ENCODE peak calls at places on chromosome 21, in eight cellular contexts. O, Z, W, X, N, T, Q and B are unnamed samples.

GRCh38 chr21:38267136-38267535 is 10.3 kb downstream of the KCNJ15 start:
- DNase-seq in T (no peak), Z (no peak), X (no peak), N (no peak), O (no peak), Q (no peak), W (no peak), B (no peak)

GRCh38 chr21:33362044-33362555 is 37.3 kb downstream of the IFNAR1 start:
- DNase-seq in T (no peak), X (no peak), O (peak; percentile 50), Z (no peak), Q (no peak), W (no peak), N (peak; percentile 64), B (no peak)

GRCh38 chr21:38797470-38797869 is 8.3 kb upstream of the ETS2 start:
- DNase-seq in O (no peak), X (no peak), W (no peak), T (no peak), N (no peak), Z (no peak), Q (no peak), B (no peak)

GRCh38 chr21:39316729-39317128 is 3.3 kb upstream of the BRWD1 start:
- DNase-seq in T (no peak), N (no peak), Q (no peak), W (no peak), Z (no peak), O (no peak), X (no peak), B (no peak)

GRCh38 chr21:33850401-33850800 is 65.2 kb downstream of the ATP5PO start:
- DNase-seq in T (no peak), X (no peak), O (no peak), Q (no peak), Z (no peak), N (no peak), W (no peak), B (no peak)

GRCh38 chr21:19529031-19529430 is 1125.4 kb upstream of the TMPRSS15 start:
- DNase-seq in N (no peak), Q (no peak), O (no peak), T (no peak), Z (no peak), W (no peak), X (no peak), B (no peak)

GRCh38 chr21:37829447-37829846 is 86.8 kb downstream of the KCNJ6 start:
- DNase-seq in T (peak; percentile 27), X (no peak), Q (no peak), W (peak; percentile 15), N (peak; percentile 76), Z (no peak), O (peak; percentile 50), B (no peak)

GRCh38 chr21:16644690-16645089 is 868.2 kb upstream of the CXADR start:
- DNase-seq in Q (no peak), N (no peak), W (peak; percentile 27), X (no peak), Z (no peak), O (no peak), T (peak; percentile 7), B (no peak)

GRCh38 chr21:46151989-46152938 is 3.1 kb downstream of the FTCD start:
- DNase-seq in Z (peak; percentile 17), Q (peak; percentile 43), W (no peak), T (no peak), X (no peak), O (peak; percentile 18), N (no peak), B (no peak)

GRCh38 chr21:28793043-28793442 is 199.6 kb downstream of the LTN1 start:
- DNase-seq in T (peak; percentile 31), O (no peak), Z (no peak), N (no peak), W (peak; percentile 86), X (no peak), Q (no peak), B (no peak)

GRCh38 chr21:43775190-43775589 is 918 bp downstream of the CSTB start:
- DNase-seq in Q (no peak), X (no peak), T (no peak), W (no peak), Z (no peak), O (no peak), N (no peak), B (no peak)

GRCh38 chr21:43772368-43772870 is 3.7 kb downstream of the CSTB start:
- DNase-seq in O (no peak), T (no peak), N (no peak), Q (no peak), X (no peak), W (no peak), Z (no peak), B (no peak)

GRCh38 chr21:43771698-43772367 is 4.3 kb downstream of the CSTB start:
- DNase-seq in N (no peak), O (no peak), W (no peak), Q (no peak), X (no peak), Z (no peak), T (no peak), B (no peak)

GRCh38 chr21:43775795-43776430 is at the start of gene CSTB:
- DNase-seq in Q (peak; percentile 90), W (peak; percentile 71), Z (peak; percentile 88), O (peak; percentile 80), N (peak; percentile 90), T (no peak), X (peak; percentile 68), B (no peak)

GRCh38 chr21:43774163-43774562 is 1.9 kb downstream of the CSTB start:
- DNase-seq in N (no peak), T (no peak), W (no peak), X (no peak), O (no peak), Z (no peak), Q (no peak), B (no peak)
- TF ChIP-seq CTCF in N (no peak), T (no peak), W (no peak), X (no peak), O (no peak), Z (no peak), Q (no peak), B (no peak)

GRCh38 chr21:35303085-35303484 is 254.0 kb upstream of the RUNX1 start:
- DNase-seq in O (no peak), W (peak; percentile 87), T (peak; percentile 84), Z (no peak), N (no peak), X (no peak), Q (no peak), B (no peak)

GRCh38 chr21:35294231-35294898 is 245.3 kb upstream of the RUNX1 start:
- DNase-seq in O (peak; percentile 54), T (no peak), W (peak; percentile 21), N (peak; percentile 79), X (no peak), Q (no peak), Z (no peak), B (no peak)

GRCh38 chr21:35297665-35298064 is 248.6 kb upstream of the RUNX1 start:
- DNase-seq in N (no peak), Z (no peak), Q (no peak), O (no peak), X (no peak), T (no peak), W (no peak), B (no peak)

DNA sequence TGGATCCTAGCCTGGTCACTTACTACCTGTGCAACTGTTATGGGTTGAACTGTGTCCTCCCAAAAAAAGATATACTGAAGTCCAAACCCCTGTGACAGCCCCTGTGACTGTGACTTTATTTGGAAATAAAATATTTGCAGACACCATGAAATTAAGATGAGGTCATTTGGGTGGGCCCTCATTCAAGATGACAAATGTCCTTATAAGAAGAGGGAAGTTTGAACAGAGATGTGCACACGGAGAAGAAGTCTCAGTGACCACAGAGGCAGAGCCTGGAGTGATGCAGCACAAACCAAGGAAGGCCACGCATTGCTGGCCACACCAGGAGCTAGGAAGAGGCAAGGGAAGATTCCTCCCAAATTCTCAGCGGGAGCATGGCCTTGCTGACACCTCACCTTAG is 249.7 kb upstream of the RUNX1 start:
- DNase-seq in Q (no peak), W (no peak), Z (no peak), O (no peak), N (no peak), X (no peak), T (no peak), B (no peak)
- TF ChIP-seq CTCF in Q (no peak), W (no peak), Z (no peak), O (no peak), N (no peak), X (no peak), T (no peak), B (no peak)

GRCh38 chr21:42652527-42653491 is 612 bp upstream of the PDE9A start:
- DNase-seq in Z (peak; percentile 73), X (peak; percentile 86), O (peak; percentile 75), T (no peak), N (peak; percentile 53), W (peak; percentile 61), Q (peak; percentile 92), B (no peak)

GRCh38 chr21:42653492-42654061 is at the start of gene PDE9A:
- DNase-seq in W (no peak), T (no peak), N (peak; percentile 62), X (peak; percentile 69), Z (peak; percentile 31), Q (no peak), O (no peak), B (no peak)

GRCh38 chr21:42654913-42655796 is 1.7 kb downstream of the PDE9A start:
- DNase-seq in O (no peak), Q (no peak), N (peak; percentile 54), T (no peak), X (no peak), Z (no peak), W (no peak), B (no peak)

GRCh38 chr21:42655797-42656770 is 2.7 kb downstream of the PDE9A start:
- DNase-seq in T (no peak), X (no peak), O (no peak), Z (no peak), N (peak; percentile 53), W (no peak), Q (peak; percentile 86), B (no peak)

GRCh38 chr21:42654179-42654912 is 925 bp downstream of the PDE9A start:
- DNase-seq in Z (no peak), X (peak; percentile 41), T (no peak), N (peak; percentile 43), W (peak; percentile 16), O (no peak), Q (no peak), B (no peak)
- TF ChIP-seq CTCF in Z (no peak), X (no peak), T (no peak), N (no peak), W (no peak), O (no peak), Q (no peak), B (no peak)

DNA sequence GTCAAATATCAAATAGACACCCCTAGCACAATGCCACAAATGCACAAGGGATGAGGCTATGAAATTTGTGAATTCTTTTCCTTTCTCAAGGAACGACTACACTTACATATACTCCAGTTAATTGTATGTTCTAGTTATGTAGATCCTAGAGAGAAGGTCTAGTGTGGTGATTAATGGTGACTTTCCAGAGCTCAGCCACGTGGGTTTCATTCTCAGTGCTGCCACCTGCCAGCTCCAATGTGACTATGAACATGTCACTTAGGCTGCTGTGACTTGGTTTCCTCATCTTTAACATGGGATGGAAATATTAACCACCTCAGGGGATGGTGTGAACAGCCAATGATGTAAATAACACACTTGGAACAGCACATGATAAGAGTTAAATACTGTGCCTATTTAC is 138.3 kb downstream of the APP start:
- DNase-seq in W (no peak), N (no peak), T (no peak), X (no peak), Z (no peak), Q (no peak), O (no peak), B (no peak)
- TF ChIP-seq CTCF in W (no peak), N (no peak), T (no peak), X (no peak), Z (no peak), Q (no peak), O (no peak), B (no peak)